ENCODE peak calls at places on chromosomes 16 and 17, in ten cellular contexts. One of them, this sample, is unnamed.

GRCh38 chr16:86070971-86071370 is 172.0 kb downstream of the IRF8 start:
- DNase-seq in CD8-positive, alpha-beta T cell: no peak
- DNase-seq in mammary epithelial cell: no peak
- DNase-seq in posterior cingulate gyrus: no peak
- DNase-seq in A549: no peak
- DNase-seq in Caco-2: no peak
- DNase-seq in hippocampal formation: no peak
- DNase-seq in MM.1S: no peak
- DNase-seq in activated T-cell treated with anti-CD3 and anti-CD28 coated beads, Interleukin-2, amount 50 U/mL, for 48 hours: no peak
- DNase-seq in mesendoderm: no peak
- DNase-seq in this sample: no peak

GRCh38 chr17:9256944-9257629 is 235.8 kb downstream of the NTN1 start:
- DNase-seq in CD8-positive, alpha-beta T cell: no peak
- DNase-seq in mammary epithelial cell: no peak
- DNase-seq in posterior cingulate gyrus: no peak
- DNase-seq in A549: no peak
- DNase-seq in Caco-2: no peak
- DNase-seq in hippocampal formation: no peak
- DNase-seq in MM.1S: no peak
- DNase-seq in activated T-cell treated with anti-CD3 and anti-CD28 coated beads, Interleukin-2, amount 50 U/mL, for 48 hours: no peak
- DNase-seq in mesendoderm: no peak
- DNase-seq in this sample: no peak

GRCh38 chr16:878071-878784 is 77.7 kb upstream of the GNG13 start:
- DNase-seq in CD8-positive, alpha-beta T cell: no peak
- DNase-seq in mammary epithelial cell: no peak
- DNase-seq in posterior cingulate gyrus: no peak
- DNase-seq in A549: peak
- DNase-seq in Caco-2: no peak
- DNase-seq in hippocampal formation: no peak
- DNase-seq in MM.1S: peak
- DNase-seq in activated T-cell treated with anti-CD3 and anti-CD28 coated beads, Interleukin-2, amount 50 U/mL, for 48 hours: peak
- DNase-seq in mesendoderm: peak
- DNase-seq in this sample: peak

GRCh38 chr16:57689772-57690558 is 4.6 kb upstream of the DRC7 start:
- DNase-seq in CD8-positive, alpha-beta T cell: peak
- DNase-seq in mammary epithelial cell: no peak
- DNase-seq in posterior cingulate gyrus: no peak
- DNase-seq in A549: no peak
- DNase-seq in Caco-2: no peak
- DNase-seq in hippocampal formation: no peak
- DNase-seq in MM.1S: no peak
- DNase-seq in activated T-cell treated with anti-CD3 and anti-CD28 coated beads, Interleukin-2, amount 50 U/mL, for 48 hours: peak
- DNase-seq in mesendoderm: peak
- DNase-seq in this sample: peak

GRCh38 chr17:63600569-63601438 is at the start of gene TACO1:
- DNase-seq in CD8-positive, alpha-beta T cell: peak
- DNase-seq in mammary epithelial cell: peak
- DNase-seq in posterior cingulate gyrus: peak
- DNase-seq in A549: peak
- DNase-seq in Caco-2: peak
- DNase-seq in hippocampal formation: peak
- DNase-seq in MM.1S: peak
- DNase-seq in activated T-cell treated with anti-CD3 and anti-CD28 coated beads, Interleukin-2, amount 50 U/mL, for 48 hours: peak
- DNase-seq in mesendoderm: peak
- DNase-seq in this sample: peak

GRCh38 chr16:57527610-57528360 is 8.6 kb downstream of the CCDC102A start:
- DNase-seq in CD8-positive, alpha-beta T cell: no peak
- DNase-seq in mammary epithelial cell: no peak
- DNase-seq in posterior cingulate gyrus: no peak
- DNase-seq in A549: no peak
- DNase-seq in Caco-2: no peak
- DNase-seq in hippocampal formation: no peak
- DNase-seq in MM.1S: no peak
- DNase-seq in activated T-cell treated with anti-CD3 and anti-CD28 coated beads, Interleukin-2, amount 50 U/mL, for 48 hours: no peak
- DNase-seq in mesendoderm: no peak
- DNase-seq in this sample: peak

GRCh38 chr17:82835766-82836512 is 3.9 kb downstream of the ZNF750 start:
- DNase-seq in CD8-positive, alpha-beta T cell: no peak
- DNase-seq in mammary epithelial cell: peak
- DNase-seq in posterior cingulate gyrus: no peak
- DNase-seq in A549: no peak
- DNase-seq in Caco-2: no peak
- DNase-seq in hippocampal formation: no peak
- DNase-seq in MM.1S: no peak
- DNase-seq in activated T-cell treated with anti-CD3 and anti-CD28 coated beads, Interleukin-2, amount 50 U/mL, for 48 hours: no peak
- DNase-seq in mesendoderm: no peak
- DNase-seq in this sample: peak

GRCh38 chr16:64627288-64627687 is 494.6 kb downstream of the CDH11 start:
- DNase-seq in CD8-positive, alpha-beta T cell: no peak
- DNase-seq in mammary epithelial cell: no peak
- DNase-seq in posterior cingulate gyrus: no peak
- DNase-seq in A549: no peak
- DNase-seq in Caco-2: no peak
- DNase-seq in hippocampal formation: no peak
- DNase-seq in MM.1S: no peak
- DNase-seq in activated T-cell treated with anti-CD3 and anti-CD28 coated beads, Interleukin-2, amount 50 U/mL, for 48 hours: no peak
- DNase-seq in mesendoderm: peak
- DNase-seq in this sample: peak

GRCh38 chr17:2335726-2336214 is 487 bp downstream of the TSR1 start:
- DNase-seq in CD8-positive, alpha-beta T cell: no peak
- DNase-seq in mammary epithelial cell: no peak
- DNase-seq in posterior cingulate gyrus: no peak
- DNase-seq in A549: no peak
- DNase-seq in Caco-2: no peak
- DNase-seq in hippocampal formation: no peak
- DNase-seq in MM.1S: no peak
- DNase-seq in activated T-cell treated with anti-CD3 and anti-CD28 coated beads, Interleukin-2, amount 50 U/mL, for 48 hours: no peak
- DNase-seq in mesendoderm: peak
- DNase-seq in this sample: peak

GRCh38 chr17:4187076-4187475 is 44.1 kb downstream of the CYB5D2 start:
- DNase-seq in CD8-positive, alpha-beta T cell: no peak
- DNase-seq in mammary epithelial cell: peak
- DNase-seq in posterior cingulate gyrus: no peak
- DNase-seq in A549: no peak
- DNase-seq in Caco-2: no peak
- DNase-seq in hippocampal formation: no peak
- DNase-seq in MM.1S: no peak
- DNase-seq in activated T-cell treated with anti-CD3 and anti-CD28 coated beads, Interleukin-2, amount 50 U/mL, for 48 hours: no peak
- DNase-seq in mesendoderm: peak
- DNase-seq in this sample: peak

GRCh38 chr17:14622622-14623101 is 321.8 kb downstream of the HS3ST3B1 start:
- DNase-seq in CD8-positive, alpha-beta T cell: no peak
- DNase-seq in mammary epithelial cell: peak
- DNase-seq in posterior cingulate gyrus: no peak
- DNase-seq in A549: no peak
- DNase-seq in Caco-2: no peak
- DNase-seq in hippocampal formation: no peak
- DNase-seq in MM.1S: no peak
- DNase-seq in activated T-cell treated with anti-CD3 and anti-CD28 coated beads, Interleukin-2, amount 50 U/mL, for 48 hours: no peak
- DNase-seq in mesendoderm: no peak
- DNase-seq in this sample: no peak

GRCh38 chr16:79972053-79972704 is 371.6 kb upstream of the MAF start:
- DNase-seq in CD8-positive, alpha-beta T cell: no peak
- DNase-seq in mammary epithelial cell: peak
- DNase-seq in posterior cingulate gyrus: no peak
- DNase-seq in A549: no peak
- DNase-seq in Caco-2: no peak
- DNase-seq in hippocampal formation: no peak
- DNase-seq in MM.1S: no peak
- DNase-seq in activated T-cell treated with anti-CD3 and anti-CD28 coated beads, Interleukin-2, amount 50 U/mL, for 48 hours: no peak
- DNase-seq in mesendoderm: no peak
- DNase-seq in this sample: no peak

GRCh38 chr16:4529085-4530060 is 9.2 kb downstream of the CDIP1 start:
- DNase-seq in CD8-positive, alpha-beta T cell: no peak
- DNase-seq in mammary epithelial cell: peak
- DNase-seq in posterior cingulate gyrus: no peak
- DNase-seq in A549: no peak
- DNase-seq in Caco-2: no peak
- DNase-seq in hippocampal formation: no peak
- DNase-seq in MM.1S: peak
- DNase-seq in activated T-cell treated with anti-CD3 and anti-CD28 coated beads, Interleukin-2, amount 50 U/mL, for 48 hours: peak
- DNase-seq in mesendoderm: peak
- DNase-seq in this sample: peak

GRCh38 chr16:11079657-11080187 is 135.4 kb downstream of the CLEC16A start:
- DNase-seq in CD8-positive, alpha-beta T cell: no peak
- DNase-seq in mammary epithelial cell: peak
- DNase-seq in posterior cingulate gyrus: no peak
- DNase-seq in A549: no peak
- DNase-seq in Caco-2: no peak
- DNase-seq in hippocampal formation: no peak
- DNase-seq in MM.1S: no peak
- DNase-seq in activated T-cell treated with anti-CD3 and anti-CD28 coated beads, Interleukin-2, amount 50 U/mL, for 48 hours: peak
- DNase-seq in mesendoderm: no peak
- DNase-seq in this sample: no peak

GRCh38 chr17:75875182-75875939 is 3.0 kb downstream of the TRIM47 start:
- DNase-seq in CD8-positive, alpha-beta T cell: no peak
- DNase-seq in mammary epithelial cell: no peak
- DNase-seq in posterior cingulate gyrus: no peak
- DNase-seq in A549: no peak
- DNase-seq in Caco-2: no peak
- DNase-seq in hippocampal formation: no peak
- DNase-seq in MM.1S: no peak
- DNase-seq in activated T-cell treated with anti-CD3 and anti-CD28 coated beads, Interleukin-2, amount 50 U/mL, for 48 hours: no peak
- DNase-seq in mesendoderm: no peak
- DNase-seq in this sample: peak

GRCh38 chr17:7263071-7263800 is 958 bp upstream of the CLDN7 start:
- DNase-seq in CD8-positive, alpha-beta T cell: peak
- DNase-seq in mammary epithelial cell: no peak
- DNase-seq in posterior cingulate gyrus: no peak
- DNase-seq in A549: no peak
- DNase-seq in Caco-2: peak
- DNase-seq in hippocampal formation: no peak
- DNase-seq in MM.1S: no peak
- DNase-seq in activated T-cell treated with anti-CD3 and anti-CD28 coated beads, Interleukin-2, amount 50 U/mL, for 48 hours: no peak
- DNase-seq in mesendoderm: peak
- DNase-seq in this sample: peak

GRCh38 chr16:67150833-67151396 is at the start of gene B3GNT9:
- DNase-seq in CD8-positive, alpha-beta T cell: peak
- DNase-seq in mammary epithelial cell: no peak
- DNase-seq in posterior cingulate gyrus: peak
- DNase-seq in A549: peak
- DNase-seq in Caco-2: peak
- DNase-seq in hippocampal formation: peak
- DNase-seq in MM.1S: peak
- DNase-seq in activated T-cell treated with anti-CD3 and anti-CD28 coated beads, Interleukin-2, amount 50 U/mL, for 48 hours: peak
- DNase-seq in mesendoderm: peak
- DNase-seq in this sample: peak

GRCh38 chr16:27310576-27311448 is 3.0 kb upstream of the IL4R start:
- DNase-seq in CD8-positive, alpha-beta T cell: no peak
- DNase-seq in mammary epithelial cell: no peak
- DNase-seq in posterior cingulate gyrus: no peak
- DNase-seq in A549: no peak
- DNase-seq in Caco-2: no peak
- DNase-seq in hippocampal formation: no peak
- DNase-seq in MM.1S: no peak
- DNase-seq in activated T-cell treated with anti-CD3 and anti-CD28 coated beads, Interleukin-2, amount 50 U/mL, for 48 hours: no peak
- DNase-seq in mesendoderm: no peak
- DNase-seq in this sample: no peak

GRCh38 chr17:72726936-72727335 is 365.6 kb downstream of the SLC39A11 start:
- DNase-seq in CD8-positive, alpha-beta T cell: peak
- DNase-seq in mammary epithelial cell: peak
- DNase-seq in posterior cingulate gyrus: no peak
- DNase-seq in A549: no peak
- DNase-seq in Caco-2: no peak
- DNase-seq in hippocampal formation: no peak
- DNase-seq in MM.1S: peak
- DNase-seq in activated T-cell treated with anti-CD3 and anti-CD28 coated beads, Interleukin-2, amount 50 U/mL, for 48 hours: peak
- DNase-seq in mesendoderm: no peak
- DNase-seq in this sample: no peak

GRCh38 chr17:17933775-17934174 is 38.4 kb downstream of the TOM1L2 start:
- DNase-seq in CD8-positive, alpha-beta T cell: no peak
- DNase-seq in mammary epithelial cell: no peak
- DNase-seq in posterior cingulate gyrus: no peak
- DNase-seq in A549: no peak
- DNase-seq in Caco-2: no peak
- DNase-seq in hippocampal formation: no peak
- DNase-seq in MM.1S: no peak
- DNase-seq in activated T-cell treated with anti-CD3 and anti-CD28 coated beads, Interleukin-2, amount 50 U/mL, for 48 hours: no peak
- DNase-seq in mesendoderm: no peak
- DNase-seq in this sample: no peak

GRCh38 chr17:65994679-65995078 is 197.3 kb downstream of the CEP112 start:
- DNase-seq in CD8-positive, alpha-beta T cell: no peak
- DNase-seq in mammary epithelial cell: no peak
- DNase-seq in posterior cingulate gyrus: no peak
- DNase-seq in A549: no peak
- DNase-seq in Caco-2: no peak
- DNase-seq in hippocampal formation: no peak
- DNase-seq in MM.1S: no peak
- DNase-seq in activated T-cell treated with anti-CD3 and anti-CD28 coated beads, Interleukin-2, amount 50 U/mL, for 48 hours: no peak
- DNase-seq in mesendoderm: no peak
- DNase-seq in this sample: no peak

GRCh38 chr16:52293209-52293608 is 253.7 kb downstream of the TOX3 start:
- DNase-seq in CD8-positive, alpha-beta T cell: no peak
- DNase-seq in mammary epithelial cell: no peak
- DNase-seq in posterior cingulate gyrus: no peak
- DNase-seq in A549: no peak
- DNase-seq in Caco-2: no peak
- DNase-seq in hippocampal formation: no peak
- DNase-seq in MM.1S: no peak
- DNase-seq in activated T-cell treated with anti-CD3 and anti-CD28 coated beads, Interleukin-2, amount 50 U/mL, for 48 hours: no peak
- DNase-seq in mesendoderm: no peak
- DNase-seq in this sample: no peak

This sample was measured in H7.